ENCODE peak calls at places on chromosomes 4 and X, in ten cellular contexts. One of them, this sample, is unnamed.

GRCh38 chr4:7649741-7650531 is 215.2 kb upstream of the PSAPL1 start:
- DNase-seq in astrocyte of the cerebellum: peak; percentile 69
- DNase-seq in T-helper 9 cell: peak; percentile 19
- DNase-seq in HT1080: peak; percentile 100
- DNase-seq in right cardiac atrium: no peak
- DNase-seq in AML-193: peak; percentile 51
- DNase-seq in sciatic nerve: no peak
- DNase-seq in naive thymus-derived CD8-positive, alpha-beta T cell: no peak
- DNase-seq in amniotic epithelial cell: peak; percentile 80
- DNase-seq in AG10803: peak; percentile 95
- DNase-seq in this sample: peak; percentile 79

GRCh38 chr4:182142146-182143085 is 100.8 kb upstream of the TENM3 start:
- DNase-seq in amniotic epithelial cell: peak; percentile 27
- DNase-seq in astrocyte of the cerebellum: peak; percentile 29
- DNase-seq in AG10803: peak; percentile 62
- DNase-seq in right cardiac atrium: no peak
- DNase-seq in HT1080: no peak
- DNase-seq in sciatic nerve: peak; percentile 63
- DNase-seq in naive thymus-derived CD8-positive, alpha-beta T cell: no peak
- DNase-seq in T-helper 9 cell: no peak
- DNase-seq in AML-193: no peak
- DNase-seq in this sample: no peak

GRCh38 chr4:54099959-54100606 is at the start of gene GSX2:
- DNase-seq in amniotic epithelial cell: no peak
- DNase-seq in naive thymus-derived CD8-positive, alpha-beta T cell: no peak
- DNase-seq in astrocyte of the cerebellum: no peak
- DNase-seq in HT1080: no peak
- DNase-seq in T-helper 9 cell: no peak
- DNase-seq in right cardiac atrium: peak; percentile 67
- DNase-seq in sciatic nerve: peak; percentile 65
- DNase-seq in AML-193: no peak
- DNase-seq in AG10803: peak; percentile 28
- DNase-seq in this sample: no peak

GRCh38 chr4:120052840-120053239 is 13.8 kb downstream of the MAD2L1 start:
- DNase-seq in astrocyte of the cerebellum: peak; percentile 95
- DNase-seq in right cardiac atrium: peak; percentile 82
- DNase-seq in HT1080: peak; percentile 92
- DNase-seq in sciatic nerve: peak; percentile 58
- DNase-seq in AML-193: no peak
- DNase-seq in naive thymus-derived CD8-positive, alpha-beta T cell: no peak
- DNase-seq in amniotic epithelial cell: peak; percentile 99
- DNase-seq in AG10803: peak; percentile 92
- DNase-seq in T-helper 9 cell: no peak
- DNase-seq in this sample: peak; percentile 76

GRCh38 chr4:150305995-150306394 is 227.8 kb downstream of the DCLK2 start:
- DNase-seq in naive thymus-derived CD8-positive, alpha-beta T cell: no peak
- DNase-seq in right cardiac atrium: no peak
- DNase-seq in astrocyte of the cerebellum: peak; percentile 65
- DNase-seq in AG10803: peak; percentile 63
- DNase-seq in sciatic nerve: no peak
- DNase-seq in AML-193: no peak
- DNase-seq in T-helper 9 cell: no peak
- DNase-seq in HT1080: peak; percentile 84
- DNase-seq in amniotic epithelial cell: peak; percentile 59
- DNase-seq in this sample: no peak

GRCh38 chrX:790780-791360 is 160.3 kb downstream of the SHOX start:
- DNase-seq in AG10803: no peak
- DNase-seq in T-helper 9 cell: no peak
- DNase-seq in right cardiac atrium: no peak
- DNase-seq in AML-193: no peak
- DNase-seq in sciatic nerve: no peak
- DNase-seq in HT1080: no peak
- DNase-seq in amniotic epithelial cell: no peak
- DNase-seq in naive thymus-derived CD8-positive, alpha-beta T cell: no peak
- DNase-seq in astrocyte of the cerebellum: no peak
- DNase-seq in this sample: no peak

GRCh38 chrX:54076903-54077302 is 32.6 kb upstream of the PHF8 start:
- DNase-seq in T-helper 9 cell: no peak
- DNase-seq in sciatic nerve: no peak
- DNase-seq in right cardiac atrium: no peak
- DNase-seq in HT1080: peak; percentile 54
- DNase-seq in AML-193: no peak
- DNase-seq in AG10803: peak; percentile 46
- DNase-seq in naive thymus-derived CD8-positive, alpha-beta T cell: no peak
- DNase-seq in astrocyte of the cerebellum: no peak
- DNase-seq in amniotic epithelial cell: peak; percentile 65
- DNase-seq in this sample: peak; percentile 39

GRCh38 chr4:80831383-80832361 is 198.8 kb upstream of the BMP3 start:
- DNase-seq in AML-193: no peak
- DNase-seq in right cardiac atrium: no peak
- DNase-seq in amniotic epithelial cell: peak; percentile 83
- DNase-seq in T-helper 9 cell: no peak
- DNase-seq in astrocyte of the cerebellum: no peak
- DNase-seq in sciatic nerve: no peak
- DNase-seq in HT1080: peak; percentile 3
- DNase-seq in naive thymus-derived CD8-positive, alpha-beta T cell: no peak
- DNase-seq in AG10803: peak; percentile 13
- DNase-seq in this sample: no peak

GRCh38 chr4:95020521-95020920 is 262.8 kb downstream of the BMPR1B start:
- DNase-seq in naive thymus-derived CD8-positive, alpha-beta T cell: no peak
- DNase-seq in AG10803: no peak
- DNase-seq in right cardiac atrium: no peak
- DNase-seq in amniotic epithelial cell: no peak
- DNase-seq in T-helper 9 cell: no peak
- DNase-seq in astrocyte of the cerebellum: no peak
- DNase-seq in sciatic nerve: no peak
- DNase-seq in HT1080: no peak
- DNase-seq in AML-193: no peak
- DNase-seq in this sample: no peak

GRCh38 chr4:96016615-96017299 is 176.9 kb downstream of the PDHA2 start:
- DNase-seq in HT1080: peak; percentile 70
- DNase-seq in AML-193: no peak
- DNase-seq in AG10803: no peak
- DNase-seq in naive thymus-derived CD8-positive, alpha-beta T cell: no peak
- DNase-seq in astrocyte of the cerebellum: no peak
- DNase-seq in sciatic nerve: no peak
- DNase-seq in T-helper 9 cell: no peak
- DNase-seq in amniotic epithelial cell: peak; percentile 79
- DNase-seq in right cardiac atrium: peak; percentile 18
- DNase-seq in this sample: no peak

GRCh38 chr4:182888894-182889293 is 28.3 kb downstream of the DCTD start:
- DNase-seq in T-helper 9 cell: no peak
- DNase-seq in AG10803: no peak
- DNase-seq in AML-193: no peak
- DNase-seq in sciatic nerve: no peak
- DNase-seq in right cardiac atrium: no peak
- DNase-seq in naive thymus-derived CD8-positive, alpha-beta T cell: no peak
- DNase-seq in astrocyte of the cerebellum: no peak
- DNase-seq in HT1080: no peak
- DNase-seq in amniotic epithelial cell: no peak
- DNase-seq in this sample: no peak

GRCh38 chr4:165207016-165207430 is 338 bp upstream of the KLHL2 start:
- DNase-seq in AML-193: peak; percentile 14
- DNase-seq in HT1080: peak; percentile 17
- DNase-seq in amniotic epithelial cell: peak; percentile 34
- DNase-seq in astrocyte of the cerebellum: no peak
- DNase-seq in sciatic nerve: no peak
- DNase-seq in T-helper 9 cell: no peak
- DNase-seq in AG10803: no peak
- DNase-seq in right cardiac atrium: no peak
- DNase-seq in naive thymus-derived CD8-positive, alpha-beta T cell: no peak
- DNase-seq in this sample: no peak

GRCh38 chr4:100557306-100557705 is 39.5 kb upstream of the EMCN start:
- DNase-seq in amniotic epithelial cell: no peak
- DNase-seq in astrocyte of the cerebellum: no peak
- DNase-seq in HT1080: no peak
- DNase-seq in sciatic nerve: no peak
- DNase-seq in AG10803: no peak
- DNase-seq in AML-193: no peak
- DNase-seq in right cardiac atrium: no peak
- DNase-seq in T-helper 9 cell: no peak
- DNase-seq in naive thymus-derived CD8-positive, alpha-beta T cell: no peak
- DNase-seq in this sample: no peak

GRCh38 chr4:187010052-187010451 is 286.4 kb upstream of the FAT1 start:
- DNase-seq in amniotic epithelial cell: peak; percentile 32
- DNase-seq in sciatic nerve: no peak
- DNase-seq in astrocyte of the cerebellum: no peak
- DNase-seq in AG10803: no peak
- DNase-seq in naive thymus-derived CD8-positive, alpha-beta T cell: no peak
- DNase-seq in right cardiac atrium: no peak
- DNase-seq in AML-193: no peak
- DNase-seq in T-helper 9 cell: no peak
- DNase-seq in HT1080: no peak
- DNase-seq in this sample: no peak

GRCh38 chr4:175971393-175972179 is 94.1 kb upstream of the WDR17 start:
- DNase-seq in astrocyte of the cerebellum: peak; percentile 37
- DNase-seq in sciatic nerve: no peak
- DNase-seq in AML-193: no peak
- DNase-seq in T-helper 9 cell: no peak
- DNase-seq in HT1080: no peak
- DNase-seq in AG10803: no peak
- DNase-seq in amniotic epithelial cell: peak; percentile 12
- DNase-seq in naive thymus-derived CD8-positive, alpha-beta T cell: no peak
- DNase-seq in right cardiac atrium: no peak
- DNase-seq in this sample: no peak

GRCh38 chrX:10633722-10634121 is 13.3 kb upstream of the MID1 start:
- DNase-seq in naive thymus-derived CD8-positive, alpha-beta T cell: no peak
- DNase-seq in sciatic nerve: no peak
- DNase-seq in HT1080: peak; percentile 90
- DNase-seq in T-helper 9 cell: no peak
- DNase-seq in amniotic epithelial cell: peak; percentile 86
- DNase-seq in right cardiac atrium: peak; percentile 24
- DNase-seq in AG10803: peak; percentile 82
- DNase-seq in astrocyte of the cerebellum: peak; percentile 72
- DNase-seq in AML-193: no peak
- DNase-seq in this sample: peak; percentile 40

GRCh38 chr4:53644607-53645006 is 53.3 kb upstream of the LNX1 start:
- DNase-seq in AML-193: no peak
- DNase-seq in HT1080: no peak
- DNase-seq in AG10803: no peak
- DNase-seq in T-helper 9 cell: no peak
- DNase-seq in astrocyte of the cerebellum: no peak
- DNase-seq in naive thymus-derived CD8-positive, alpha-beta T cell: no peak
- DNase-seq in right cardiac atrium: no peak
- DNase-seq in sciatic nerve: no peak
- DNase-seq in amniotic epithelial cell: no peak
- DNase-seq in this sample: no peak

GRCh38 chrX:66672106-66672505 is 33.2 kb upstream of the EDA2R start:
- DNase-seq in AG10803: no peak
- DNase-seq in right cardiac atrium: no peak
- DNase-seq in HT1080: peak; percentile 55
- DNase-seq in T-helper 9 cell: no peak
- DNase-seq in naive thymus-derived CD8-positive, alpha-beta T cell: no peak
- DNase-seq in AML-193: no peak
- DNase-seq in astrocyte of the cerebellum: no peak
- DNase-seq in amniotic epithelial cell: no peak
- DNase-seq in sciatic nerve: no peak
- DNase-seq in this sample: no peak

GRCh38 chrX:31546130-31546529 is 474.3 kb upstream of the FTHL17 start:
- DNase-seq in sciatic nerve: no peak
- DNase-seq in T-helper 9 cell: no peak
- DNase-seq in HT1080: peak; percentile 76
- DNase-seq in astrocyte of the cerebellum: peak; percentile 45
- DNase-seq in AML-193: no peak
- DNase-seq in AG10803: peak; percentile 76
- DNase-seq in naive thymus-derived CD8-positive, alpha-beta T cell: no peak
- DNase-seq in right cardiac atrium: no peak
- DNase-seq in amniotic epithelial cell: peak; percentile 75
- DNase-seq in this sample: no peak

GRCh38 chr4:150859435-150859834 is 155.6 kb downstream of the LRBA start:
- DNase-seq in AG10803: no peak
- DNase-seq in T-helper 9 cell: no peak
- DNase-seq in naive thymus-derived CD8-positive, alpha-beta T cell: no peak
- DNase-seq in HT1080: no peak
- DNase-seq in sciatic nerve: no peak
- DNase-seq in right cardiac atrium: no peak
- DNase-seq in amniotic epithelial cell: no peak
- DNase-seq in astrocyte of the cerebellum: no peak
- DNase-seq in AML-193: no peak
- DNase-seq in this sample: no peak

GRCh38 chr4:20194079-20195013 is 57.4 kb upstream of the SLIT2 start:
- DNase-seq in AML-193: no peak
- DNase-seq in right cardiac atrium: no peak
- DNase-seq in T-helper 9 cell: no peak
- DNase-seq in amniotic epithelial cell: peak; percentile 62
- DNase-seq in sciatic nerve: no peak
- DNase-seq in AG10803: peak; percentile 89
- DNase-seq in HT1080: peak; percentile 59
- DNase-seq in astrocyte of the cerebellum: peak; percentile 63
- DNase-seq in naive thymus-derived CD8-positive, alpha-beta T cell: no peak
- DNase-seq in this sample: no peak

GRCh38 chr4:151143162-151143561 is 43.7 kb downstream of the RPS3A start:
- DNase-seq in amniotic epithelial cell: peak; percentile 14
- DNase-seq in HT1080: no peak
- DNase-seq in AG10803: no peak
- DNase-seq in astrocyte of the cerebellum: no peak
- DNase-seq in right cardiac atrium: no peak
- DNase-seq in sciatic nerve: no peak
- DNase-seq in AML-193: no peak
- DNase-seq in naive thymus-derived CD8-positive, alpha-beta T cell: no peak
- DNase-seq in T-helper 9 cell: no peak
- DNase-seq in this sample: no peak

GRCh38 chr4:119525005-119525749 is 103.4 kb downstream of the PDE5A start:
- DNase-seq in sciatic nerve: no peak
- DNase-seq in AG10803: peak; percentile 82
- DNase-seq in T-helper 9 cell: no peak
- DNase-seq in AML-193: no peak
- DNase-seq in HT1080: peak; percentile 84
- DNase-seq in amniotic epithelial cell: peak; percentile 92
- DNase-seq in naive thymus-derived CD8-positive, alpha-beta T cell: no peak
- DNase-seq in right cardiac atrium: no peak
- DNase-seq in astrocyte of the cerebellum: peak; percentile 41
- DNase-seq in this sample: no peak

GRCh38 chr4:1565598-1566295 is 118.4 kb downstream of the FAM53A start:
- DNase-seq in T-helper 9 cell: no peak
- DNase-seq in naive thymus-derived CD8-positive, alpha-beta T cell: peak; percentile 20
- DNase-seq in astrocyte of the cerebellum: no peak
- DNase-seq in HT1080: no peak
- DNase-seq in AG10803: no peak
- DNase-seq in right cardiac atrium: peak; percentile 2
- DNase-seq in amniotic epithelial cell: no peak
- DNase-seq in sciatic nerve: no peak
- DNase-seq in AML-193: no peak
- DNase-seq in this sample: no peak

GRCh38 chr4:43453058-43453457 is 560.5 kb downstream of the GRXCR1 start:
- DNase-seq in HT1080: no peak
- DNase-seq in naive thymus-derived CD8-positive, alpha-beta T cell: no peak
- DNase-seq in amniotic epithelial cell: no peak
- DNase-seq in sciatic nerve: no peak
- DNase-seq in AG10803: no peak
- DNase-seq in AML-193: no peak
- DNase-seq in right cardiac atrium: no peak
- DNase-seq in astrocyte of the cerebellum: no peak
- DNase-seq in T-helper 9 cell: no peak
- DNase-seq in this sample: no peak